ENCODE peak calls at places on chromosomes 16 and 17, in six cellular contexts. One of them, this sample, is unnamed.

GRCh38 chr17:35778641-35779196 is 16.7 kb downstream of the MMP28 start:
- DNase-seq in stimulated activated CD4-positive, alpha-beta T cell treated with anti-CD3 and anti-CD28 coated beads, TNF-alpha, amount 100 ng/mL, for 48 hours: no peak
- DNase-seq in activated CD4-positive, alpha-beta T cell treated with anti-CD3 and anti-CD28 coated beads for 24 hours: no peak
- DNase-seq in amygdala: no peak
- DNase-seq in activated CD8-positive, alpha-beta memory T cell treated with anti-CD3 and anti-CD28 coated beads for 1 hour: no peak
- DNase-seq in upper lobe of right lung: no peak
- DNase-seq in this sample: no peak

GRCh38 chr16:16905850-16906249 is 526.9 kb downstream of the NPIPA7 start:
- DNase-seq in stimulated activated CD4-positive, alpha-beta T cell treated with anti-CD3 and anti-CD28 coated beads, TNF-alpha, amount 100 ng/mL, for 48 hours: no peak
- DNase-seq in activated CD4-positive, alpha-beta T cell treated with anti-CD3 and anti-CD28 coated beads for 24 hours: no peak
- DNase-seq in amygdala: no peak
- DNase-seq in activated CD8-positive, alpha-beta memory T cell treated with anti-CD3 and anti-CD28 coated beads for 1 hour: no peak
- DNase-seq in upper lobe of right lung: no peak
- DNase-seq in this sample: no peak

GRCh38 chr16:48353565-48354163 is 31.5 kb downstream of the SIAH1 start:
- DNase-seq in stimulated activated CD4-positive, alpha-beta T cell treated with anti-CD3 and anti-CD28 coated beads, TNF-alpha, amount 100 ng/mL, for 48 hours: peak; percentile 45
- DNase-seq in activated CD4-positive, alpha-beta T cell treated with anti-CD3 and anti-CD28 coated beads for 24 hours: peak; percentile 52
- DNase-seq in amygdala: peak; percentile 39
- DNase-seq in activated CD8-positive, alpha-beta memory T cell treated with anti-CD3 and anti-CD28 coated beads for 1 hour: peak; percentile 28
- DNase-seq in upper lobe of right lung: no peak
- DNase-seq in this sample: peak; percentile 62

GRCh38 chr16:71930013-71930563 is 34.8 kb downstream of the IST1 start:
- DNase-seq in stimulated activated CD4-positive, alpha-beta T cell treated with anti-CD3 and anti-CD28 coated beads, TNF-alpha, amount 100 ng/mL, for 48 hours: no peak
- DNase-seq in activated CD4-positive, alpha-beta T cell treated with anti-CD3 and anti-CD28 coated beads for 24 hours: no peak
- DNase-seq in amygdala: no peak
- DNase-seq in activated CD8-positive, alpha-beta memory T cell treated with anti-CD3 and anti-CD28 coated beads for 1 hour: no peak
- DNase-seq in upper lobe of right lung: no peak
- DNase-seq in this sample: no peak

GRCh38 chr17:71441098-71441497 is 679.7 kb upstream of the SOX9 start:
- DNase-seq in stimulated activated CD4-positive, alpha-beta T cell treated with anti-CD3 and anti-CD28 coated beads, TNF-alpha, amount 100 ng/mL, for 48 hours: no peak
- DNase-seq in activated CD4-positive, alpha-beta T cell treated with anti-CD3 and anti-CD28 coated beads for 24 hours: no peak
- DNase-seq in amygdala: no peak
- DNase-seq in activated CD8-positive, alpha-beta memory T cell treated with anti-CD3 and anti-CD28 coated beads for 1 hour: no peak
- DNase-seq in upper lobe of right lung: no peak
- DNase-seq in this sample: no peak

GRCh38 chr17:21354796-21355385 is 21.3 kb upstream of the KCNJ12 start:
- DNase-seq in stimulated activated CD4-positive, alpha-beta T cell treated with anti-CD3 and anti-CD28 coated beads, TNF-alpha, amount 100 ng/mL, for 48 hours: no peak
- DNase-seq in activated CD4-positive, alpha-beta T cell treated with anti-CD3 and anti-CD28 coated beads for 24 hours: no peak
- DNase-seq in amygdala: no peak
- DNase-seq in activated CD8-positive, alpha-beta memory T cell treated with anti-CD3 and anti-CD28 coated beads for 1 hour: no peak
- DNase-seq in upper lobe of right lung: no peak
- DNase-seq in this sample: no peak

GRCh38 chr16:12318661-12319463 is 342.3 kb downstream of the SNX29 start:
- DNase-seq in stimulated activated CD4-positive, alpha-beta T cell treated with anti-CD3 and anti-CD28 coated beads, TNF-alpha, amount 100 ng/mL, for 48 hours: no peak
- DNase-seq in activated CD4-positive, alpha-beta T cell treated with anti-CD3 and anti-CD28 coated beads for 24 hours: no peak
- DNase-seq in amygdala: no peak
- DNase-seq in activated CD8-positive, alpha-beta memory T cell treated with anti-CD3 and anti-CD28 coated beads for 1 hour: no peak
- DNase-seq in upper lobe of right lung: no peak
- DNase-seq in this sample: no peak

GRCh38 chr16:19972111-19972510 is 87.5 kb upstream of the GPRC5B start:
- DNase-seq in stimulated activated CD4-positive, alpha-beta T cell treated with anti-CD3 and anti-CD28 coated beads, TNF-alpha, amount 100 ng/mL, for 48 hours: no peak
- DNase-seq in activated CD4-positive, alpha-beta T cell treated with anti-CD3 and anti-CD28 coated beads for 24 hours: no peak
- DNase-seq in amygdala: no peak
- DNase-seq in activated CD8-positive, alpha-beta memory T cell treated with anti-CD3 and anti-CD28 coated beads for 1 hour: no peak
- DNase-seq in upper lobe of right lung: no peak
- DNase-seq in this sample: no peak

GRCh38 chr17:74474043-74474792 is 7.8 kb downstream of the CD300A start:
- DNase-seq in stimulated activated CD4-positive, alpha-beta T cell treated with anti-CD3 and anti-CD28 coated beads, TNF-alpha, amount 100 ng/mL, for 48 hours: no peak
- DNase-seq in activated CD4-positive, alpha-beta T cell treated with anti-CD3 and anti-CD28 coated beads for 24 hours: no peak
- DNase-seq in amygdala: no peak
- DNase-seq in activated CD8-positive, alpha-beta memory T cell treated with anti-CD3 and anti-CD28 coated beads for 1 hour: no peak
- DNase-seq in upper lobe of right lung: no peak
- DNase-seq in this sample: no peak

GRCh38 chr17:37239690-37240344 is 136.0 kb upstream of the C17orf78 start:
- DNase-seq in stimulated activated CD4-positive, alpha-beta T cell treated with anti-CD3 and anti-CD28 coated beads, TNF-alpha, amount 100 ng/mL, for 48 hours: no peak
- DNase-seq in activated CD4-positive, alpha-beta T cell treated with anti-CD3 and anti-CD28 coated beads for 24 hours: no peak
- DNase-seq in amygdala: no peak
- DNase-seq in activated CD8-positive, alpha-beta memory T cell treated with anti-CD3 and anti-CD28 coated beads for 1 hour: no peak
- DNase-seq in upper lobe of right lung: no peak
- DNase-seq in this sample: no peak

GRCh38 chr16:83574388-83574787 is 233.4 kb upstream of the HSBP1 start:
- DNase-seq in stimulated activated CD4-positive, alpha-beta T cell treated with anti-CD3 and anti-CD28 coated beads, TNF-alpha, amount 100 ng/mL, for 48 hours: no peak
- DNase-seq in activated CD4-positive, alpha-beta T cell treated with anti-CD3 and anti-CD28 coated beads for 24 hours: no peak
- DNase-seq in amygdala: no peak
- DNase-seq in activated CD8-positive, alpha-beta memory T cell treated with anti-CD3 and anti-CD28 coated beads for 1 hour: no peak
- DNase-seq in upper lobe of right lung: no peak
- DNase-seq in this sample: no peak

GRCh38 chr16:70418993-70419318 is 19.9 kb downstream of the ST3GAL2 start:
- DNase-seq in stimulated activated CD4-positive, alpha-beta T cell treated with anti-CD3 and anti-CD28 coated beads, TNF-alpha, amount 100 ng/mL, for 48 hours: no peak
- DNase-seq in activated CD4-positive, alpha-beta T cell treated with anti-CD3 and anti-CD28 coated beads for 24 hours: no peak
- DNase-seq in amygdala: no peak
- DNase-seq in activated CD8-positive, alpha-beta memory T cell treated with anti-CD3 and anti-CD28 coated beads for 1 hour: no peak
- DNase-seq in upper lobe of right lung: no peak
- DNase-seq in this sample: no peak

GRCh38 chr17:1112875-1113274 is 66.9 kb downstream of the ABR start:
- DNase-seq in stimulated activated CD4-positive, alpha-beta T cell treated with anti-CD3 and anti-CD28 coated beads, TNF-alpha, amount 100 ng/mL, for 48 hours: no peak
- DNase-seq in activated CD4-positive, alpha-beta T cell treated with anti-CD3 and anti-CD28 coated beads for 24 hours: no peak
- DNase-seq in amygdala: no peak
- DNase-seq in activated CD8-positive, alpha-beta memory T cell treated with anti-CD3 and anti-CD28 coated beads for 1 hour: no peak
- DNase-seq in upper lobe of right lung: no peak
- DNase-seq in this sample: no peak

GRCh38 chr17:21213491-21214014 is 408 bp downstream of the TMEM11 start:
- DNase-seq in stimulated activated CD4-positive, alpha-beta T cell treated with anti-CD3 and anti-CD28 coated beads, TNF-alpha, amount 100 ng/mL, for 48 hours: peak; percentile 17
- DNase-seq in activated CD4-positive, alpha-beta T cell treated with anti-CD3 and anti-CD28 coated beads for 24 hours: no peak
- DNase-seq in amygdala: no peak
- DNase-seq in activated CD8-positive, alpha-beta memory T cell treated with anti-CD3 and anti-CD28 coated beads for 1 hour: peak; percentile 19
- DNase-seq in upper lobe of right lung: peak; percentile 82
- DNase-seq in this sample: peak; percentile 45

GRCh38 chr16:77288222-77288621 is 89.0 kb downstream of the SYCE1L start:
- DNase-seq in stimulated activated CD4-positive, alpha-beta T cell treated with anti-CD3 and anti-CD28 coated beads, TNF-alpha, amount 100 ng/mL, for 48 hours: no peak
- DNase-seq in activated CD4-positive, alpha-beta T cell treated with anti-CD3 and anti-CD28 coated beads for 24 hours: no peak
- DNase-seq in amygdala: no peak
- DNase-seq in activated CD8-positive, alpha-beta memory T cell treated with anti-CD3 and anti-CD28 coated beads for 1 hour: no peak
- DNase-seq in upper lobe of right lung: no peak
- DNase-seq in this sample: no peak

GRCh38 chr16:58584831-58585505 is 44.7 kb downstream of the CNOT1 start:
- DNase-seq in stimulated activated CD4-positive, alpha-beta T cell treated with anti-CD3 and anti-CD28 coated beads, TNF-alpha, amount 100 ng/mL, for 48 hours: no peak
- DNase-seq in activated CD4-positive, alpha-beta T cell treated with anti-CD3 and anti-CD28 coated beads for 24 hours: no peak
- DNase-seq in amygdala: no peak
- DNase-seq in activated CD8-positive, alpha-beta memory T cell treated with anti-CD3 and anti-CD28 coated beads for 1 hour: no peak
- DNase-seq in upper lobe of right lung: no peak
- DNase-seq in this sample: no peak

GRCh38 chr16:85307552-85308364 is 195.5 kb upstream of the CIBAR2 start:
- DNase-seq in stimulated activated CD4-positive, alpha-beta T cell treated with anti-CD3 and anti-CD28 coated beads, TNF-alpha, amount 100 ng/mL, for 48 hours: no peak
- DNase-seq in activated CD4-positive, alpha-beta T cell treated with anti-CD3 and anti-CD28 coated beads for 24 hours: no peak
- DNase-seq in amygdala: no peak
- DNase-seq in activated CD8-positive, alpha-beta memory T cell treated with anti-CD3 and anti-CD28 coated beads for 1 hour: no peak
- DNase-seq in upper lobe of right lung: no peak
- DNase-seq in this sample: no peak

GRCh38 chr17:62761884-62762283 is 46.2 kb downstream of the MARCHF10 start:
- DNase-seq in stimulated activated CD4-positive, alpha-beta T cell treated with anti-CD3 and anti-CD28 coated beads, TNF-alpha, amount 100 ng/mL, for 48 hours: no peak
- DNase-seq in activated CD4-positive, alpha-beta T cell treated with anti-CD3 and anti-CD28 coated beads for 24 hours: no peak
- DNase-seq in amygdala: no peak
- DNase-seq in activated CD8-positive, alpha-beta memory T cell treated with anti-CD3 and anti-CD28 coated beads for 1 hour: no peak
- DNase-seq in upper lobe of right lung: no peak
- DNase-seq in this sample: no peak

GRCh38 chr17:63293310-63293709 is 152.8 kb downstream of the CYB561 start:
- DNase-seq in stimulated activated CD4-positive, alpha-beta T cell treated with anti-CD3 and anti-CD28 coated beads, TNF-alpha, amount 100 ng/mL, for 48 hours: no peak
- DNase-seq in activated CD4-positive, alpha-beta T cell treated with anti-CD3 and anti-CD28 coated beads for 24 hours: no peak
- DNase-seq in amygdala: no peak
- DNase-seq in activated CD8-positive, alpha-beta memory T cell treated with anti-CD3 and anti-CD28 coated beads for 1 hour: no peak
- DNase-seq in upper lobe of right lung: no peak
- DNase-seq in this sample: no peak

GRCh38 chr17:7223375-7223774 is 3.6 kb downstream of the ACADVL start:
- DNase-seq in stimulated activated CD4-positive, alpha-beta T cell treated with anti-CD3 and anti-CD28 coated beads, TNF-alpha, amount 100 ng/mL, for 48 hours: no peak
- DNase-seq in activated CD4-positive, alpha-beta T cell treated with anti-CD3 and anti-CD28 coated beads for 24 hours: no peak
- DNase-seq in amygdala: no peak
- DNase-seq in activated CD8-positive, alpha-beta memory T cell treated with anti-CD3 and anti-CD28 coated beads for 1 hour: no peak
- DNase-seq in upper lobe of right lung: no peak
- DNase-seq in this sample: no peak

GRCh38 chr17:67441052-67441738 is 64.1 kb downstream of the PITPNC1 start:
- DNase-seq in stimulated activated CD4-positive, alpha-beta T cell treated with anti-CD3 and anti-CD28 coated beads, TNF-alpha, amount 100 ng/mL, for 48 hours: peak; percentile 57
- DNase-seq in activated CD4-positive, alpha-beta T cell treated with anti-CD3 and anti-CD28 coated beads for 24 hours: peak; percentile 51
- DNase-seq in amygdala: no peak
- DNase-seq in activated CD8-positive, alpha-beta memory T cell treated with anti-CD3 and anti-CD28 coated beads for 1 hour: peak; percentile 49
- DNase-seq in upper lobe of right lung: peak; percentile 18
- DNase-seq in this sample: no peak

GRCh38 chr17:50799582-50799981 is 32.3 kb upstream of the ANKRD40CL start:
- DNase-seq in stimulated activated CD4-positive, alpha-beta T cell treated with anti-CD3 and anti-CD28 coated beads, TNF-alpha, amount 100 ng/mL, for 48 hours: no peak
- DNase-seq in activated CD4-positive, alpha-beta T cell treated with anti-CD3 and anti-CD28 coated beads for 24 hours: no peak
- DNase-seq in amygdala: no peak
- DNase-seq in activated CD8-positive, alpha-beta memory T cell treated with anti-CD3 and anti-CD28 coated beads for 1 hour: no peak
- DNase-seq in upper lobe of right lung: no peak
- DNase-seq in this sample: no peak

GRCh38 chr17:79907855-79908254 is 68.6 kb upstream of the CBX4 start:
- DNase-seq in stimulated activated CD4-positive, alpha-beta T cell treated with anti-CD3 and anti-CD28 coated beads, TNF-alpha, amount 100 ng/mL, for 48 hours: no peak
- DNase-seq in activated CD4-positive, alpha-beta T cell treated with anti-CD3 and anti-CD28 coated beads for 24 hours: no peak
- DNase-seq in amygdala: no peak
- DNase-seq in activated CD8-positive, alpha-beta memory T cell treated with anti-CD3 and anti-CD28 coated beads for 1 hour: no peak
- DNase-seq in upper lobe of right lung: peak; percentile 77
- DNase-seq in this sample: no peak

GRCh38 chr16:22685162-22685830 is 128.7 kb upstream of the HS3ST2 start:
- DNase-seq in stimulated activated CD4-positive, alpha-beta T cell treated with anti-CD3 and anti-CD28 coated beads, TNF-alpha, amount 100 ng/mL, for 48 hours: no peak
- DNase-seq in activated CD4-positive, alpha-beta T cell treated with anti-CD3 and anti-CD28 coated beads for 24 hours: no peak
- DNase-seq in amygdala: no peak
- DNase-seq in activated CD8-positive, alpha-beta memory T cell treated with anti-CD3 and anti-CD28 coated beads for 1 hour: no peak
- DNase-seq in upper lobe of right lung: no peak
- DNase-seq in this sample: no peak

GRCh38 chr17:17067277-17067676 is 25.0 kb downstream of the MPRIP start:
- DNase-seq in stimulated activated CD4-positive, alpha-beta T cell treated with anti-CD3 and anti-CD28 coated beads, TNF-alpha, amount 100 ng/mL, for 48 hours: no peak
- DNase-seq in activated CD4-positive, alpha-beta T cell treated with anti-CD3 and anti-CD28 coated beads for 24 hours: no peak
- DNase-seq in amygdala: no peak
- DNase-seq in activated CD8-positive, alpha-beta memory T cell treated with anti-CD3 and anti-CD28 coated beads for 1 hour: no peak
- DNase-seq in upper lobe of right lung: peak; percentile 11
- DNase-seq in this sample: no peak

GRCh38 chr16:1310832-1311200 is 1.4 kb downstream of the UBE2I start:
- DNase-seq in stimulated activated CD4-positive, alpha-beta T cell treated with anti-CD3 and anti-CD28 coated beads, TNF-alpha, amount 100 ng/mL, for 48 hours: no peak
- DNase-seq in activated CD4-positive, alpha-beta T cell treated with anti-CD3 and anti-CD28 coated beads for 24 hours: no peak
- DNase-seq in amygdala: no peak
- DNase-seq in activated CD8-positive, alpha-beta memory T cell treated with anti-CD3 and anti-CD28 coated beads for 1 hour: no peak
- DNase-seq in upper lobe of right lung: no peak
- DNase-seq in this sample: no peak

GRCh38 chr17:51493206-51493605 is 232.9 kb downstream of the UTP18 start:
- DNase-seq in stimulated activated CD4-positive, alpha-beta T cell treated with anti-CD3 and anti-CD28 coated beads, TNF-alpha, amount 100 ng/mL, for 48 hours: no peak
- DNase-seq in activated CD4-positive, alpha-beta T cell treated with anti-CD3 and anti-CD28 coated beads for 24 hours: no peak
- DNase-seq in amygdala: no peak
- DNase-seq in activated CD8-positive, alpha-beta memory T cell treated with anti-CD3 and anti-CD28 coated beads for 1 hour: no peak
- DNase-seq in upper lobe of right lung: no peak
- DNase-seq in this sample: no peak

GRCh38 chr17:50871898-50872297 is 5.7 kb upstream of the TOB1 start:
- DNase-seq in stimulated activated CD4-positive, alpha-beta T cell treated with anti-CD3 and anti-CD28 coated beads, TNF-alpha, amount 100 ng/mL, for 48 hours: no peak
- DNase-seq in activated CD4-positive, alpha-beta T cell treated with anti-CD3 and anti-CD28 coated beads for 24 hours: no peak
- DNase-seq in amygdala: no peak
- DNase-seq in activated CD8-positive, alpha-beta memory T cell treated with anti-CD3 and anti-CD28 coated beads for 1 hour: no peak
- DNase-seq in upper lobe of right lung: no peak
- DNase-seq in this sample: no peak

GRCh38 chr16:53872248-53873221 is 168.6 kb downstream of the FTO start:
- DNase-seq in stimulated activated CD4-positive, alpha-beta T cell treated with anti-CD3 and anti-CD28 coated beads, TNF-alpha, amount 100 ng/mL, for 48 hours: no peak
- DNase-seq in activated CD4-positive, alpha-beta T cell treated with anti-CD3 and anti-CD28 coated beads for 24 hours: no peak
- DNase-seq in amygdala: no peak
- DNase-seq in activated CD8-positive, alpha-beta memory T cell treated with anti-CD3 and anti-CD28 coated beads for 1 hour: no peak
- DNase-seq in upper lobe of right lung: no peak
- DNase-seq in this sample: no peak

GRCh38 chr17:78538033-78538776 is 39.0 kb downstream of the DNAH17 start:
- DNase-seq in stimulated activated CD4-positive, alpha-beta T cell treated with anti-CD3 and anti-CD28 coated beads, TNF-alpha, amount 100 ng/mL, for 48 hours: no peak
- DNase-seq in activated CD4-positive, alpha-beta T cell treated with anti-CD3 and anti-CD28 coated beads for 24 hours: no peak
- DNase-seq in amygdala: no peak
- DNase-seq in activated CD8-positive, alpha-beta memory T cell treated with anti-CD3 and anti-CD28 coated beads for 1 hour: no peak
- DNase-seq in upper lobe of right lung: peak; percentile 12
- DNase-seq in this sample: no peak

GRCh38 chr16:50938923-50939322 is 197.0 kb downstream of the CYLD start:
- DNase-seq in stimulated activated CD4-positive, alpha-beta T cell treated with anti-CD3 and anti-CD28 coated beads, TNF-alpha, amount 100 ng/mL, for 48 hours: no peak
- DNase-seq in activated CD4-positive, alpha-beta T cell treated with anti-CD3 and anti-CD28 coated beads for 24 hours: no peak
- DNase-seq in amygdala: no peak
- DNase-seq in activated CD8-positive, alpha-beta memory T cell treated with anti-CD3 and anti-CD28 coated beads for 1 hour: no peak
- DNase-seq in upper lobe of right lung: no peak
- DNase-seq in this sample: no peak

GRCh38 chr16:52076332-52077115 is 470.4 kb downstream of the TOX3 start:
- DNase-seq in stimulated activated CD4-positive, alpha-beta T cell treated with anti-CD3 and anti-CD28 coated beads, TNF-alpha, amount 100 ng/mL, for 48 hours: no peak
- DNase-seq in activated CD4-positive, alpha-beta T cell treated with anti-CD3 and anti-CD28 coated beads for 24 hours: no peak
- DNase-seq in amygdala: no peak
- DNase-seq in activated CD8-positive, alpha-beta memory T cell treated with anti-CD3 and anti-CD28 coated beads for 1 hour: no peak
- DNase-seq in upper lobe of right lung: no peak
- DNase-seq in this sample: no peak

GRCh38 chr17:28897769-28898259 is 281 bp upstream of the FLOT2 start:
- DNase-seq in stimulated activated CD4-positive, alpha-beta T cell treated with anti-CD3 and anti-CD28 coated beads, TNF-alpha, amount 100 ng/mL, for 48 hours: no peak
- DNase-seq in activated CD4-positive, alpha-beta T cell treated with anti-CD3 and anti-CD28 coated beads for 24 hours: peak; percentile 17
- DNase-seq in amygdala: no peak
- DNase-seq in activated CD8-positive, alpha-beta memory T cell treated with anti-CD3 and anti-CD28 coated beads for 1 hour: no peak
- DNase-seq in upper lobe of right lung: no peak
- DNase-seq in this sample: no peak

GRCh38 chr17:44793885-44794698 is 35.3 kb downstream of the ADAM11 start:
- DNase-seq in stimulated activated CD4-positive, alpha-beta T cell treated with anti-CD3 and anti-CD28 coated beads, TNF-alpha, amount 100 ng/mL, for 48 hours: no peak
- DNase-seq in activated CD4-positive, alpha-beta T cell treated with anti-CD3 and anti-CD28 coated beads for 24 hours: no peak
- DNase-seq in amygdala: no peak
- DNase-seq in activated CD8-positive, alpha-beta memory T cell treated with anti-CD3 and anti-CD28 coated beads for 1 hour: no peak
- DNase-seq in upper lobe of right lung: peak; percentile 9
- DNase-seq in this sample: no peak

GRCh38 chr17:64261422-64262124 is 1.5 kb downstream of the TEX2 start:
- DNase-seq in stimulated activated CD4-positive, alpha-beta T cell treated with anti-CD3 and anti-CD28 coated beads, TNF-alpha, amount 100 ng/mL, for 48 hours: no peak
- DNase-seq in activated CD4-positive, alpha-beta T cell treated with anti-CD3 and anti-CD28 coated beads for 24 hours: no peak
- DNase-seq in amygdala: no peak
- DNase-seq in activated CD8-positive, alpha-beta memory T cell treated with anti-CD3 and anti-CD28 coated beads for 1 hour: no peak
- DNase-seq in upper lobe of right lung: no peak
- DNase-seq in this sample: no peak

GRCh38 chr17:61561354-61561753 is 29.7 kb downstream of the NACA2 start:
- DNase-seq in stimulated activated CD4-positive, alpha-beta T cell treated with anti-CD3 and anti-CD28 coated beads, TNF-alpha, amount 100 ng/mL, for 48 hours: no peak
- DNase-seq in activated CD4-positive, alpha-beta T cell treated with anti-CD3 and anti-CD28 coated beads for 24 hours: no peak
- DNase-seq in amygdala: no peak
- DNase-seq in activated CD8-positive, alpha-beta memory T cell treated with anti-CD3 and anti-CD28 coated beads for 1 hour: no peak
- DNase-seq in upper lobe of right lung: no peak
- DNase-seq in this sample: no peak

This sample was measured in CMK.